ENCODE peak calls at places on chromosomes 4 and X, in six cellular contexts. J, F, G, H, O and V are unnamed samples.

GRCh38 chr4:31701256-31701655 is 981.1 kb downstream of the PCDH7 start:
- DNase-seq in J (no peak), F (no peak), G (no peak), H (no peak), O (no peak), V (no peak)

GRCh38 chr4:118340109-118340508 is 12.7 kb downstream of the PRSS12 start:
- DNase-seq in J (no peak), F (no peak), G (no peak), H (no peak), O (no peak), V (no peak)

GRCh38 chr4:53605783-53606182 is 14.5 kb upstream of the LNX1 start:
- DNase-seq in J (no peak), F (no peak), G (no peak), H (no peak), O (no peak), V (no peak)

GRCh38 chrX:40539214-40540142 is 41.3 kb upstream of the ATP6AP2 start:
- DNase-seq in J (peak; percentile 81), F (peak; percentile 61), G (peak; percentile 11), H (peak; percentile 19), O (peak; percentile 62), V (no peak)

GRCh38 chr4:39785031-39785430 is 87.1 kb downstream of the UBE2K start:
- DNase-seq in J (no peak), F (no peak), G (no peak), H (no peak), O (no peak), V (no peak)

GRCh38 chrX:69320116-69320515 is 154.9 kb upstream of the PJA1 start:
- DNase-seq in J (no peak), F (no peak), G (no peak), H (no peak), O (no peak), V (peak; percentile 15)

GRCh38 chr4:163988921-163989320 is 494.4 kb downstream of the TMA16 start:
- DNase-seq in J (no peak), F (no peak), G (no peak), H (no peak), O (no peak), V (no peak)

GRCh38 chr4:123874044-123874443 is 477.4 kb downstream of the SPRY1 start:
- DNase-seq in J (no peak), F (no peak), G (no peak), H (no peak), O (no peak), V (no peak)